ENCODE peak calls at places on chromosomes 5 and 9, in seven cellular contexts. E is aorta, G is neural progenitor cell, J is kidney, T is GM06990, F is hepatocyte, L is right lobe of liver. P is an unnamed sample.

GRCh38 chr9:110842976-110843375 is 174.4 kb downstream of the MUSK start:
- DNase-seq in E (no peak), G (no peak), J (no peak), T (no peak), F (no peak), L (no peak), P (no peak)

GRCh38 chr9:113559834-113560620 is 96.5 kb downstream of the RGS3 start:
- DNase-seq in E (peak), G (no peak), J (peak), T (no peak), F (no peak), L (no peak), P (no peak)

GRCh38 chr5:135747824-135748223 is 86.6 kb upstream of the SLC25A48 start:
- DNase-seq in E (no peak), G (no peak), J (no peak), T (no peak), F (no peak), L (no peak), P (no peak)

GRCh38 chr5:85823462-85824426 is 794.0 kb upstream of the COX7C start:
- DNase-seq in E (no peak), G (no peak), J (no peak), T (no peak), F (no peak), L (no peak), P (no peak)

GRCh38 chr9:125558453-125559084 is 148.4 kb downstream of the MAPKAP1 start:
- DNase-seq in E (no peak), G (peak), J (no peak), T (peak), F (peak), L (no peak), P (peak)

GRCh38 chr9:113274474-113275146 is 762 bp downstream of the CDC26 start:
- DNase-seq in E (no peak), G (peak), J (no peak), T (peak), F (peak), L (no peak), P (no peak)

GRCh38 chr5:87319469-87319868 is 51.8 kb downstream of the RASA1 start:
- DNase-seq in E (no peak), G (no peak), J (no peak), T (no peak), F (no peak), L (no peak), P (no peak)

GRCh38 chr5:5494489-5495402 is 72.3 kb downstream of the ICE1 start:
- DNase-seq in E (peak), G (peak), J (peak), T (peak), F (peak), L (peak), P (peak)

GRCh38 chr9:96050876-96051185 is 175.3 kb downstream of the ERCC6L2 start:
- DNase-seq in E (no peak), G (no peak), J (no peak), T (no peak), F (no peak), L (no peak), P (no peak)

GRCh38 chr5:133635051-133635450 is 22.7 kb upstream of the FSTL4 start:
- DNase-seq in E (no peak), G (no peak), J (no peak), T (no peak), F (peak), L (no peak), P (no peak)

GRCh38 chr5:172573115-172573882 is 67.8 kb upstream of the NEURL1B start:
- DNase-seq in E (no peak), G (no peak), J (peak), T (no peak), F (no peak), L (no peak), P (no peak)

GRCh38 chr9:4243877-4244812 is 55.7 kb downstream of the GLIS3 start:
- DNase-seq in E (no peak), G (no peak), J (no peak), T (no peak), F (no peak), L (no peak), P (no peak)

GRCh38 chr5:138979684-138980275 is 104.6 kb upstream of the LRRTM2 start:
- DNase-seq in E (no peak), G (no peak), J (no peak), T (no peak), F (no peak), L (no peak), P (no peak)

GRCh38 chr9:135051316-135052038 is 36.0 kb upstream of the OLFM1 start:
- DNase-seq in E (no peak), G (no peak), J (no peak), T (no peak), F (no peak), L (no peak), P (peak)

GRCh38 chr5:104189031-104189430 is 626.4 kb upstream of the NUDT12 start:
- DNase-seq in E (no peak), G (no peak), J (no peak), T (no peak), F (no peak), L (no peak), P (no peak)

GRCh38 chr5:945691-946541 is 53.2 kb downstream of the TRIP13 start:
- DNase-seq in E (no peak), G (peak), J (no peak), T (no peak), F (no peak), L (peak), P (no peak)

GRCh38 chr5:61059499-61059898 is 102.8 kb downstream of the SMIM15 start:
- DNase-seq in E (no peak), G (no peak), J (no peak), T (no peak), F (no peak), L (no peak), P (no peak)

GRCh38 chr5:137306903-137307302 is 192.2 kb downstream of the SPOCK1 start:
- DNase-seq in E (no peak), G (no peak), J (no peak), T (no peak), F (no peak), L (no peak), P (no peak)

GRCh38 chr5:72355706-72356299 is 35.6 kb downstream of the PTCD2 start:
- DNase-seq in E (peak), G (peak), J (no peak), T (no peak), F (peak), L (no peak), P (no peak)

DNA sequence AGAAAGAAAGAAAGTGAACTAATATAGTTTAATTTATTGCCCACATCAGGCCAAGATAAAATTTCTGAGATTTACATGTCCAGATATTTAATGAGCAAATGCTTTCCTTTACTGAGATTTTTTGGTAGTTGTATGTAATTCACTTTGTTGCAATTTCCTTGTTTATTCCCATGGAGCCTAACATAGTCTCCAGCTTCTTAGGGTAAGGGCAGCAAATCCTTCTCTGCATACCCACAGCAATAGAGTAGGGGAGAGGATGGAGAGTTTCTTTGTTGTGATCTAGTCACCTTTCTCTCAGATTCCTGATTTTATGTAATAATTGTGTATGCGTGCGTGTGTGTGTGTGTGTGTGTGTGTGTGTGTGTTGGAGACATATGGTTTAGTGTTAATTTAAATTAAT is 51.6 kb upstream of the DPYSL3 start:
- DNase-seq in E (no peak), G (peak), J (no peak), T (no peak), F (no peak), L (no peak), P (no peak)
- H3K4me3 ChIP-seq in E (no peak), G (peak), J (no peak), T (no peak), F (no peak), L (no peak), P (no peak)

DNA sequence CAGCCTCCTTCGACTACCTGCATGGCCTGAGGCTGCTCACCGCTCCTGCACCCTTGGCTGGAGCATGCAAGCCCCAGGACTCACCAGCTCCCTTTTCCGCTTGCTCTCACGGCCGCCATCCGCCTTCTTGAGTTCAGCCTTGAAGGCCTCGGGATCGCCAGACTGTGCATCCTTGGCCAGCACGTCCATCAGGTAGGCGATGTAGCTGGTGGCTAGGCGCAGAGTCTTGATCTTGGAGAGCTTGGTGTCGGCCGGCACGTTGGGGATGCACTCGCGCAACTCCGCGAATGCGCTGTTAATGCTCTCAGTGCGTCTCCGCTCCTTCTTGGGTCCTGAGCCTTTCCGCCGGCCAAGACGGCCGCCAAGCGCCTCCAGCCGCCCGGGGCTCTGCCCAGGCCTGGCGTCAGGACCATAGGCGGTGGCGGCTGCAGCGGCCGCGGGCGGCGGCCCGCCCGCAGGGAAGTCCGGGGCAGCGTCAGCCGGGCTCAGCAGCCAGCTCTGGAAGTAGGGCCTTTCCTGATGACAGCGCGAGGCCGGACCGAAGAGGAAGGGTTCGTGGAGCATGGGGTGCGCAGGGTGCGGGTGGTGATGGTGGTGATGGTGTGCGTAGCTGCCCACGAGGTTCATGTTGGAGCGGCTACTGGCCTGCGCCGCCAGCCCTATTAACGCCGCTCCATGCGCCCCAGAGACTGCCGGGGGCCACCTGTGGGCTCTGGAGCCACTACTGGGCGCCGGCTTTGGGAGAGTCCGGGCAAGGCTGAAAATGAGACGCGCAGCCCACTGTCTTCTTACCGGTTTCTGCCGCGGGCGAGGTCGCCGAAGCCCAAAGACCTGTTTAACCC is 424 bp downstream of the HAND1 start:
- DNase-seq in E (peak), G (peak), J (peak), T (no peak), F (peak), L (no peak), P (no peak)
- H3K4me3 ChIP-seq in E (no peak), G (peak), J (peak), T (no peak), F (peak), L (no peak), P (no peak)

GRCh38 chr5:126195410-126196100 is 227.7 kb upstream of the GRAMD2B start:
- DNase-seq in E (no peak), G (no peak), J (no peak), T (no peak), F (no peak), L (no peak), P (no peak)

GRCh38 chr5:126189862-126190261 is 233.3 kb upstream of the GRAMD2B start:
- DNase-seq in E (no peak), G (peak), J (no peak), T (no peak), F (no peak), L (no peak), P (no peak)

GRCh38 chr5:126188804-126189203 is 234.4 kb upstream of the GRAMD2B start:
- DNase-seq in E (no peak), G (peak), J (no peak), T (no peak), F (no peak), L (no peak), P (no peak)

DNA sequence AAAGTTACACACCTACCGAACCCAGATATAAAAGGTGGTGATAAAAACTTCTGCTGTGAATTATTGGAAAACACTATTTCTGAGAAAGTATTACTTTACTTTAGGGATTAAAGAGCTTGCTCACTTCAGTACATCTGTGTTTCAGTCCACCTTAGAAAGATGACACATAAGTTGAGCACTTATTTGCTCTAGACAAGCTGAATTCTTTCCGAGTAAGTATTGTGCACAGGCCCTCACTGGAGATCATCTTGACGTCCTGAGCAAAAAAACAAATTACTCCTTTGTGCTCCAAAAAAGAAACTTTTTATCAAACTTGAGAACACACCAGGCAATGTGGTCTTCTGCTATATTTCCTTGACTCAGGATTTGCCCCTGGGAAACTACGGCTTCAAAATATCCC is 231.0 kb upstream of the GRAMD2B start:
- DNase-seq in E (no peak), G (no peak), J (no peak), T (no peak), F (no peak), L (no peak), P (no peak)
- H3K4me3 ChIP-seq in E (no peak), G (no peak), J (no peak), T (no peak), F (no peak), L (no peak), P (no peak)

GRCh38 chr5:91978221-91978882 is 595.2 kb upstream of the ARRDC3 start:
- DNase-seq in E (no peak), G (no peak), J (no peak), T (no peak), F (no peak), L (no peak), P (no peak)
- H3K4me3 ChIP-seq in E (no peak), G (no peak), J (no peak), T (no peak), F (no peak), L (no peak), P (no peak)

DNA sequence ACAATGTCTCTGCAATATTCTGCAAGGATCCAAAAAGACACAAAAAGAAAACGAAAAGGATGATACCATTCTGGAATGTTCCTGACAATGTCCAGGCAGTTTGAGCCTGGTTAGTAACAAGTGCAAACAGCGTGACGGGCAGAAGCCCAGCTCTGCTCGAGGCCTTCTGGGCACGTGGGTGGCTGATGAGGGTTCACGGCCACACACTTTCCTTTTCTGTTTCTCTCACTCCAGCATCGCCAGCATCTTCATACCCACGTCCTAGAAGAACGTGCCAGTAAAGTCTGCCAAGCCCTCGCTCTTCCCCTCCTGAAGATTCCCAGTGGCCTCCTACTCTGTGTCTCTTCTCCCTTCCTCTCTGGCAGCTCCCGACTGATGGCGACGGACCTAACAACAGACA is 36.7 kb downstream of the COL23A1 start:
- DNase-seq in E (no peak), G (no peak), J (peak), T (no peak), F (no peak), L (no peak), P (no peak)
- H3K4me3 ChIP-seq in E (no peak), G (no peak), J (peak), T (no peak), F (no peak), L (no peak), P (no peak)

GRCh38 chr9:93037476-93037971 is 21.0 kb upstream of the SUSD3 start:
- DNase-seq in E (no peak), G (no peak), J (peak), T (no peak), F (no peak), L (no peak), P (no peak)

GRCh38 chr9:93039456-93039855 is 19.0 kb upstream of the SUSD3 start:
- DNase-seq in E (no peak), G (no peak), J (no peak), T (no peak), F (no peak), L (no peak), P (no peak)

GRCh38 chr9:93039976-93040375 is 18.5 kb upstream of the SUSD3 start:
- DNase-seq in E (no peak), G (no peak), J (peak), T (no peak), F (no peak), L (no peak), P (no peak)

GRCh38 chr9:93040409-93040808 is 18.1 kb upstream of the SUSD3 start:
- DNase-seq in E (no peak), G (no peak), J (no peak), T (no peak), F (no peak), L (no peak), P (no peak)

GRCh38 chr9:93038918-93039317 is 19.6 kb upstream of the SUSD3 start:
- DNase-seq in E (no peak), G (no peak), J (no peak), T (no peak), F (no peak), L (no peak), P (no peak)
- H3K4me3 ChIP-seq in E (no peak), G (no peak), J (no peak), T (no peak), F (no peak), L (no peak), P (no peak)

GRCh38 chr5:178116406-178116885 is 3.1 kb downstream of the N4BP3 start:
- DNase-seq in E (no peak), G (no peak), J (peak), T (peak), F (no peak), L (no peak), P (no peak)
- H3K4me3 ChIP-seq in E (no peak), G (peak), J (no peak), T (peak), F (no peak), L (no peak), P (no peak)

GRCh38 chr5:54704825-54705224 is 187.3 kb downstream of the SNX18 start:
- DNase-seq in E (no peak), G (no peak), J (no peak), T (no peak), F (no peak), L (no peak), P (no peak)

GRCh38 chr5:54702470-54702869 is 184.9 kb downstream of the SNX18 start:
- DNase-seq in E (no peak), G (no peak), J (no peak), T (no peak), F (no peak), L (no peak), P (no peak)

GRCh38 chr5:54703568-54704255 is 186.2 kb downstream of the SNX18 start:
- DNase-seq in E (no peak), G (peak), J (no peak), T (no peak), F (no peak), L (no peak), P (no peak)

GRCh38 chr5:54704341-54704740 is 186.8 kb downstream of the SNX18 start:
- DNase-seq in E (no peak), G (no peak), J (no peak), T (no peak), F (no peak), L (no peak), P (no peak)

GRCh38 chr5:54703091-54703490 is 185.5 kb downstream of the SNX18 start:
- DNase-seq in E (peak), G (peak), J (peak), T (no peak), F (no peak), L (peak), P (no peak)
- H3K4me3 ChIP-seq in E (no peak), G (peak), J (no peak), T (no peak), F (no peak), L (no peak), P (no peak)